ENCODE peak calls at places on chromosomes 7 and 10, in five cellular contexts. One of them, this sample, is unnamed.

GRCh38 chr10:88232978-88233537 is 350.1 kb downstream of the RNLS start:
- DNase-seq in IMR-90: no peak
- DNase-seq in Peyer's patch: no peak
- DNase-seq in ovary: no peak
- DNase-seq in A549: no peak
- DNase-seq in this sample: no peak

GRCh38 chr10:76558996-76559888 is 1078.4 kb downstream of the KCNMA1 start:
- DNase-seq in Peyer's patch: no peak
- DNase-seq in ovary: no peak
- DNase-seq in A549: no peak
- DNase-seq in IMR-90: peak; percentile 70
- DNase-seq in this sample: no peak

GRCh38 chr10:126133906-126134703 is 237.7 kb downstream of the FANK1 start:
- DNase-seq in ovary: no peak
- DNase-seq in IMR-90: peak; percentile 93
- DNase-seq in Peyer's patch: no peak
- DNase-seq in A549: peak; percentile 78
- DNase-seq in this sample: no peak

GRCh38 chr7:80859272-80859970 is 59.4 kb downstream of the SEMA3C start:
- DNase-seq in Peyer's patch: no peak
- DNase-seq in A549: no peak
- DNase-seq in ovary: peak; percentile 33
- DNase-seq in IMR-90: peak; percentile 48
- DNase-seq in this sample: peak; percentile 41

GRCh38 chr10:30092151-30092790 is 32.9 kb upstream of the JCAD start:
- DNase-seq in ovary: no peak
- DNase-seq in IMR-90: peak; percentile 77
- DNase-seq in Peyer's patch: no peak
- DNase-seq in A549: no peak
- DNase-seq in this sample: no peak

GRCh38 chr10:35606423-35606822 is 1.3 kb downstream of the GJD4 start:
- DNase-seq in IMR-90: peak; percentile 57
- DNase-seq in ovary: no peak
- DNase-seq in Peyer's patch: no peak
- DNase-seq in A549: no peak
- DNase-seq in this sample: no peak

GRCh38 chr7:132865766-132866531 is 215.9 kb downstream of the CHCHD3 start:
- DNase-seq in Peyer's patch: no peak
- DNase-seq in ovary: no peak
- DNase-seq in IMR-90: peak; percentile 24
- DNase-seq in A549: no peak
- DNase-seq in this sample: no peak

GRCh38 chr10:43409385-43410109 is 561 bp upstream of the HNRNPF start:
- DNase-seq in A549: peak; percentile 59
- DNase-seq in IMR-90: no peak
- DNase-seq in ovary: no peak
- DNase-seq in Peyer's patch: peak; percentile 54
- DNase-seq in this sample: no peak

GRCh38 chr7:116934580-116934979 is 18.7 kb upstream of the ST7 start:
- DNase-seq in A549: no peak
- DNase-seq in IMR-90: no peak
- DNase-seq in Peyer's patch: no peak
- DNase-seq in ovary: no peak
- DNase-seq in this sample: no peak

GRCh38 chr7:98233241-98234070 is 18.6 kb downstream of the TECPR1 start:
- DNase-seq in Peyer's patch: no peak
- DNase-seq in IMR-90: no peak
- DNase-seq in ovary: no peak
- DNase-seq in A549: no peak
- DNase-seq in this sample: no peak

GRCh38 chr10:87782721-87783120 is 35.3 kb downstream of the ATAD1 start:
- DNase-seq in ovary: no peak
- DNase-seq in Peyer's patch: no peak
- DNase-seq in A549: no peak
- DNase-seq in IMR-90: no peak
- DNase-seq in this sample: no peak

GRCh38 chr10:85317827-85318226 is 989.4 kb downstream of the CCSER2 start:
- DNase-seq in ovary: no peak
- DNase-seq in Peyer's patch: no peak
- DNase-seq in A549: no peak
- DNase-seq in IMR-90: no peak
- DNase-seq in this sample: no peak

GRCh38 chr7:131302876-131303707 is 24.6 kb upstream of the MKLN1 start:
- DNase-seq in Peyer's patch: peak; percentile 29
- DNase-seq in ovary: no peak
- DNase-seq in A549: peak; percentile 68
- DNase-seq in IMR-90: peak; percentile 23
- DNase-seq in this sample: peak; percentile 57

GRCh38 chr10:48634198-48634983 is 29.5 kb upstream of the ARHGAP22 start:
- DNase-seq in Peyer's patch: peak; percentile 73
- DNase-seq in ovary: no peak
- DNase-seq in IMR-90: peak; percentile 69
- DNase-seq in A549: no peak
- DNase-seq in this sample: no peak

GRCh38 chr7:77269360-77270075 is 69.9 kb upstream of the FGL2 start:
- DNase-seq in A549: no peak
- DNase-seq in ovary: no peak
- DNase-seq in IMR-90: peak; percentile 11
- DNase-seq in Peyer's patch: peak; percentile 52
- DNase-seq in this sample: no peak

GRCh38 chr7:1447551-1448244 is 11.6 kb downstream of the MICALL2 start:
- DNase-seq in ovary: no peak
- DNase-seq in Peyer's patch: no peak
- DNase-seq in IMR-90: peak; percentile 50
- DNase-seq in A549: no peak
- DNase-seq in this sample: no peak

GRCh38 chr10:132409667-132410028 is 12.6 kb downstream of the PWWP2B start:
- DNase-seq in IMR-90: no peak
- DNase-seq in Peyer's patch: no peak
- DNase-seq in A549: no peak
- DNase-seq in ovary: no peak
- DNase-seq in this sample: no peak

GRCh38 chr7:39464350-39465054 is 101.7 kb upstream of the YAE1 start:
- DNase-seq in ovary: no peak
- DNase-seq in Peyer's patch: no peak
- DNase-seq in A549: no peak
- DNase-seq in IMR-90: no peak
- DNase-seq in this sample: no peak

GRCh38 chr10:49679480-49679893 is at the start of gene C10orf53:
- DNase-seq in Peyer's patch: no peak
- DNase-seq in ovary: no peak
- DNase-seq in A549: no peak
- DNase-seq in IMR-90: peak; percentile 16
- DNase-seq in this sample: no peak

GRCh38 chr10:77695186-77695585 is 57.6 kb upstream of the KCNMA1 start:
- DNase-seq in A549: no peak
- DNase-seq in Peyer's patch: no peak
- DNase-seq in IMR-90: no peak
- DNase-seq in ovary: no peak
- DNase-seq in this sample: no peak

GRCh38 chr10:30096564-30096963 is 37.2 kb upstream of the JCAD start:
- DNase-seq in Peyer's patch: no peak
- DNase-seq in IMR-90: no peak
- DNase-seq in ovary: no peak
- DNase-seq in A549: no peak
- DNase-seq in this sample: no peak

GRCh38 chr7:156519070-156519469 is 121.5 kb upstream of the RNF32 start:
- DNase-seq in IMR-90: no peak
- DNase-seq in ovary: no peak
- DNase-seq in A549: no peak
- DNase-seq in Peyer's patch: no peak
- DNase-seq in this sample: no peak

GRCh38 chr7:132464740-132465139 is 111.5 kb downstream of the PLXNA4 start:
- DNase-seq in ovary: no peak
- DNase-seq in A549: no peak
- DNase-seq in Peyer's patch: no peak
- DNase-seq in IMR-90: no peak
- DNase-seq in this sample: no peak

GRCh38 chr10:36089790-36090391 is 447.8 kb upstream of the FZD8 start:
- DNase-seq in IMR-90: no peak
- DNase-seq in Peyer's patch: no peak
- DNase-seq in A549: no peak
- DNase-seq in ovary: no peak
- DNase-seq in this sample: no peak

GRCh38 chr10:88117869-88118632 is 254.6 kb downstream of the PTEN start:
- DNase-seq in A549: peak; percentile 28
- DNase-seq in IMR-90: no peak
- DNase-seq in ovary: no peak
- DNase-seq in Peyer's patch: peak; percentile 57
- DNase-seq in this sample: no peak

GRCh38 chr7:127153315-127153714 is 99.4 kb downstream of the GRM8 start:
- DNase-seq in IMR-90: no peak
- DNase-seq in A549: no peak
- DNase-seq in Peyer's patch: no peak
- DNase-seq in ovary: no peak
- DNase-seq in this sample: no peak

GRCh38 chr10:103040424-103040823 is 122.3 kb downstream of the CNNM2 start:
- DNase-seq in A549: no peak
- DNase-seq in IMR-90: peak; percentile 97
- DNase-seq in ovary: no peak
- DNase-seq in Peyer's patch: no peak
- DNase-seq in this sample: no peak

GRCh38 chr7:64599341-64599740 is 36.5 kb upstream of the ZNF680 start:
- DNase-seq in Peyer's patch: no peak
- DNase-seq in ovary: no peak
- DNase-seq in A549: no peak
- DNase-seq in IMR-90: no peak
- DNase-seq in this sample: no peak

GRCh38 chr7:29336851-29337627 is 142.5 kb downstream of the CHN2 start:
- DNase-seq in A549: no peak
- DNase-seq in Peyer's patch: no peak
- DNase-seq in IMR-90: no peak
- DNase-seq in ovary: no peak
- DNase-seq in this sample: peak; percentile 11

GRCh38 chr10:120221873-120222485 is 235.0 kb upstream of the PLPP4 start:
- DNase-seq in Peyer's patch: no peak
- DNase-seq in ovary: no peak
- DNase-seq in IMR-90: no peak
- DNase-seq in A549: peak; percentile 61
- DNase-seq in this sample: peak; percentile 50

DNA sequence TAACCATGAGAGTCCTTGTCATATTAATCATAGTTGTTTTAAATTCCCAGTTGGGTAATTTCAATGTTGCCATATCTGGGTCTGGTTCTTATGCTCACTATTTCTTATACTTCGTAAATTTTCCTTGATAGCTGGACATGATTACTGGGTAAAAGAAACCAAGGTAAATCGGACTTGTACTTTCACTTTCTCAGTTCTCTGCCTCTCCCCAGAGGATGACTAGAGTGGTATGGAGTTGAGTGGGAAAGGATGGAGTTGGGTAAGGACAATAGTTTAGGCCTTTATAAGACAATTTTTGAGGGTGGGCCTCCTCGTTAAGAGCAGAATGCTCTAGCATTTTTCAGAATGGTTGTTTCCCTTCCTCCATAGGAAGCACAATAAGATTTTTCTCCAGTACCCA is 106.1 kb downstream of the CRPPA start:
- DNase-seq in ovary: no peak
- DNase-seq in IMR-90: no peak
- DNase-seq in Peyer's patch: no peak
- DNase-seq in A549: no peak
- DNase-seq in this sample: no peak
- H3K4me3 ChIP-seq in ovary: no peak overlapping the region
- H3K4me3 ChIP-seq in IMR-90: no peak overlapping the region
- H3K4me3 ChIP-seq in Peyer's patch: no peak overlapping the region
- H3K4me3 ChIP-seq in A549: no peak overlapping the region
- H3K4me3 ChIP-seq in this sample: no peak overlapping the region

GRCh38 chr7:12714436-12714737 is 27.0 kb downstream of the ARL4A start:
- DNase-seq in Peyer's patch: no peak
- DNase-seq in ovary: no peak
- DNase-seq in A549: no peak
- DNase-seq in IMR-90: no peak
- DNase-seq in this sample: no peak

GRCh38 chr7:12716722-12717121 is 29.3 kb downstream of the ARL4A start:
- DNase-seq in IMR-90: no peak
- DNase-seq in A549: no peak
- DNase-seq in ovary: no peak
- DNase-seq in Peyer's patch: no peak
- DNase-seq in this sample: no peak

GRCh38 chr7:12713625-12714435 is 26.4 kb downstream of the ARL4A start:
- DNase-seq in ovary: no peak
- DNase-seq in IMR-90: no peak
- DNase-seq in A549: peak; percentile 31
- DNase-seq in Peyer's patch: no peak
- DNase-seq in this sample: no peak

GRCh38 chr7:12716134-12716667 is 28.8 kb downstream of the ARL4A start:
- DNase-seq in A549: peak; percentile 24
- DNase-seq in IMR-90: no peak
- DNase-seq in Peyer's patch: no peak
- DNase-seq in ovary: no peak
- DNase-seq in this sample: no peak

GRCh38 chr7:12715372-12716133 is 28.1 kb downstream of the ARL4A start:
- DNase-seq in A549: peak; percentile 98
- DNase-seq in IMR-90: peak; percentile 95
- DNase-seq in ovary: peak; percentile 27
- DNase-seq in Peyer's patch: peak; percentile 20
- DNase-seq in this sample: peak; percentile 89
- TF ChIP-seq POLR2A in A549: peak; percentile 40
- TF ChIP-seq POLR2A in IMR-90: no peak
- TF ChIP-seq POLR2A in ovary: no peak
- TF ChIP-seq POLR2A in Peyer's patch: peak; percentile 76
- TF ChIP-seq POLR2A in this sample: no peak

GRCh38 chr7:27159278-27160146 is 3.0 kb upstream of the HOXA7 start:
- DNase-seq in A549: no peak
- DNase-seq in Peyer's patch: no peak
- DNase-seq in ovary: no peak
- DNase-seq in IMR-90: no peak
- DNase-seq in this sample: no peak
- H3K4me3 ChIP-seq in A549: no peak overlapping the region
- H3K4me3 ChIP-seq in Peyer's patch: peak overlapping the region; percentile 81
- H3K4me3 ChIP-seq in ovary: no peak overlapping the region
- H3K4me3 ChIP-seq in IMR-90: no peak overlapping the region
- H3K4me3 ChIP-seq in this sample: peak overlapping the region; percentile 80

DNA sequence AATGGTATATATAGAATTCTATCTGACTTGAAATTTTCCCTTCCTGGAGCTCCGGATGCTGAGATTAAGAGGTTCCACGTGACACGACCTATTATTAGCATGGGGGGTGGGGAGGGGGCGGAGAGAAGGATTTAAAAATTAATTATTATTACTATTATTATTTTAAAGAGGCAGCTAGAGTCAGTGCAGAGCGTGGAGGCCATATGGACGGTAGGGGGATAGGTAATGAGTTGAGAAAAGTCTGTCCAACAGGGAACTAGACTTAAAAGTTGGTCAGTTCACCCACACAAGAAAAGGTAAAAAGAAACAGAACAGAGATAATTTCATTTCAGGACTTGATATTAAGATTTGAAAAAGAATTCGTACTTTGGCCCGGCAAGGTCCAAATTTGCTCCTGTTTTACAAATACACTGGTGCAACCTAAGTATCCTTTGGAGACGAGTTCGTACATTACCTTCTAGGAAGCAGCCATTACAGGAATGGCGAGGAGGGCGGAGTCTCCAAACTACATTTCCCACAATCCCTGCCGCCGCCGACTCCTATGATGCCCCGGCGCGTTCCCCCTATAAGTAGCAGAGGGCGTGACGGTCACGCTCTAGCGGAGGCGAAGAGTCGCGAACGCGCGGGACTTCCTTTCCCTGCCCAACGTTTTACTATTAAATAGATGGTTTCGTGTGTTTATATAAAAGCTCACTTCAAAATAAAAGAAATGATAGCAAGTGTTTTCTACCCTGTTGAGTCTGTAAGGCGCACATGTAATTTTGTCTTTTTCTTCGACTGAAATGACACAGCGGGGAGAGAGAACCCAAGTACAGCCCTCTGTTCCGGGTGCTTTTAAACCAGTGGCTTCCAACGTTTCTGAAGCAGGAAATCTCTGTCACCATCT is at the start of gene SMIM30:
- DNase-seq in IMR-90: peak; percentile 84
- DNase-seq in ovary: peak; percentile 86
- DNase-seq in A549: peak; percentile 90
- DNase-seq in Peyer's patch: peak; percentile 98
- DNase-seq in this sample: peak; percentile 94
- TF ChIP-seq POLR2A in IMR-90: no peak
- TF ChIP-seq POLR2A in ovary: peak; percentile 76
- TF ChIP-seq POLR2A in A549: peak; percentile 90
- TF ChIP-seq POLR2A in Peyer's patch: peak; percentile 66
- TF ChIP-seq POLR2A in this sample: peak; percentile 86

This sample was measured in prostate gland.